ENCODE peak calls at places on chromosomes 13 and 19, in four cellular contexts. I, P, W and A are unnamed samples. For H3K4me1, the result is how much of the 10 kb centered on the place peaks cover.

GRCh38 chr19:50705422-50706019 is 14.1 kb downstream of the SHANK1 start:
- DNase-seq in I (peak), P (peak), W (no peak), A (peak)

GRCh38 chr19:10587022-10587838 is at the start of gene AP1M2:
- DNase-seq in I (no peak), P (no peak), W (no peak), A (no peak)

GRCh38 chr13:96848275-96848674 is 146.0 kb downstream of the OXGR1 start:
- DNase-seq in I (no peak), P (no peak), W (no peak), A (no peak)

GRCh38 chr19:9586764-9587163 is 2.5 kb upstream of the ZNF121 start:
- DNase-seq in I (peak), P (peak), W (peak), A (peak)

GRCh38 chr13:34647379-34647778 is 294.7 kb upstream of the NBEA start:
- DNase-seq in I (no peak), P (no peak), W (no peak), A (no peak)

GRCh38 chr19:4547303-4548237 is 7.7 kb upstream of the LRG1 start:
- DNase-seq in I (no peak), P (no peak), W (no peak), A (peak)

GRCh38 chr13:70090036-70090723 is 17.4 kb upstream of the ATXN8OS start:
- DNase-seq in I (no peak), P (no peak), W (no peak), A (no peak)

GRCh38 chr13:79779761-79780160 is 298.8 kb downstream of the NDFIP2 start:
- DNase-seq in I (peak), P (peak), W (peak), A (peak)

GRCh38 chr13:37868691-37869505 is 674 bp downstream of the TRPC4 start:
- DNase-seq in I (peak), P (peak), W (peak), A (peak)

DNA sequence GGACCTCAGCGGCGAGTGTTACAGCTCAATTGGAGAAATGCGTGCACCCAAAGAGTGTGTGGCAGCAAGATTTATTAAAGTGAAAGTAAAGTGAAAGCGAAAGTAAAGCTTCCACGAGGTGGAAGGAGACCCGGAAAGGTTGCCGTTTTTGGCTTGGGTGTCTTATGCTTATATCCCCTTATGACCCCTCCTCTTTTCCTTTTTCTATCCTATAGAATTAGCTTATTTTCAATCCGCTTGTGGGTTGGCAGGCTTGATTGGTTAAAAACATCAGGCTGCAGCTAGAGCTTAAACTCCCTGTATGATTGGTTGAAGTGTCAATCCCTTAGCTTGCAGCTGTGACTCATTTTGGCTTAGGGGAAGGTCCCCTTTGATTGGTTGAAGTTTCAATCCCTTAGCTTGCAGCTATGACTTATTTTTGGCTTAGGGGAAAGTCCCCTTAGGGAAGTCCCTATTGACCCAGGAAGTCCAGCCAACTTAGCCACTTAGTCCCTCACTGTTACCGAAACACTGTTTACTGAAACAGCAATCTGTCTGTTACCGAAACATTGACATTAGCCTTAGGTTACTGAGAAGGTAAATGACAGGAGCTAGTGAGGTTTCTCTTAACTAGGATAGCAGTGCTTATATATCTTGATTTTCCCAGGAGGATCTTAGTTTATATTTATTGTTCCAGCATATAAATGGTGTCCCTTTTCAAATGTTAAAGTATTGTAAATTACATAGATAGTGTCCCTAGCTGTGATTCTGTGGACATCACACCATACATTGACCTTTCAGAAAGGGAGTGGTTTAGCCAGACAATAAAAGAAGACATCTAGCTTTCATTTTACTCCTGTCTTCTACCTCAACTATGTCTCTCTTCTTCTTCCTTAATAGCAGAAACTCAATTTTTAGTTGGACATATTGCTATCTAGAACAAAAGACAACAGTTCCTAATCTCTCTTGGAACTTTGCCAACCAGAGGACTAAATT is 575.8 kb downstream of the DACH1 start:
- DNase-seq in I (no peak), P (peak), W (no peak), A (peak)
- H3K9ac ChIP-seq in I (no peak), P (no peak), W (no peak), A (peak)

GRCh38 chr13:29999492-30000372 is 149.3 kb upstream of the UBL3 start:
- DNase-seq in I (no peak), P (no peak), W (no peak), A (no peak)

GRCh38 chr13:29993716-29994488 is 143.5 kb upstream of the UBL3 start:
- DNase-seq in I (no peak), P (peak), W (peak), A (peak)

GRCh38 chr13:29994911-29995601 is 144.6 kb upstream of the UBL3 start:
- DNase-seq in I (no peak), P (no peak), W (no peak), A (peak)

GRCh38 chr13:29993196-29993595 is 142.8 kb upstream of the UBL3 start:
- DNase-seq in I (no peak), P (no peak), W (no peak), A (peak)

DNA sequence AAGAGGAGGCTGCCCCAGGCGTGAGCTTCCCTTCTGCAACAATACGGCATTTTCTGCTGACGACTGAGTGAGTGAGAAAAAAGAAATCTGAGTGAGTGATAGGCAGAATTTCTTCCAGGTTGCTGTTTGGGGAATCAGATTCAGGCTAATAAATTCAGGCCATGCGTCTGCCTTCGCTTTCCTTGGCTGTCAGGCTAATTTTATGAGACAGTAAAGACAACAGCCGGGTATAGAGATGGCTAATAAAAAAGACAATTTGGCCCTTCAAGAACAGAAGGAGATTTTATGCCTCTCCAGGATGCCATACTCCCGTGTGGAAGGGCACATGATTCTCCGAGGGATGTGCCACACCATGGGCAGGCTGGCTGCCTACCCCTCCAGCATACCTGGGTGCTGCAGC is 145.9 kb upstream of the UBL3 start:
- DNase-seq in I (no peak), P (no peak), W (no peak), A (no peak)
- H3K4me1 ChIP-seq in I (under half), P (under half), W (under half), A (under half)

GRCh38 chr19:1671716-1672037 is 19.3 kb upstream of the TCF3 start:
- DNase-seq in I (no peak), P (no peak), W (no peak), A (no peak)
- H3K4me2 ChIP-seq in I (peak), P (no peak), W (no peak), A (peak)

DNA sequence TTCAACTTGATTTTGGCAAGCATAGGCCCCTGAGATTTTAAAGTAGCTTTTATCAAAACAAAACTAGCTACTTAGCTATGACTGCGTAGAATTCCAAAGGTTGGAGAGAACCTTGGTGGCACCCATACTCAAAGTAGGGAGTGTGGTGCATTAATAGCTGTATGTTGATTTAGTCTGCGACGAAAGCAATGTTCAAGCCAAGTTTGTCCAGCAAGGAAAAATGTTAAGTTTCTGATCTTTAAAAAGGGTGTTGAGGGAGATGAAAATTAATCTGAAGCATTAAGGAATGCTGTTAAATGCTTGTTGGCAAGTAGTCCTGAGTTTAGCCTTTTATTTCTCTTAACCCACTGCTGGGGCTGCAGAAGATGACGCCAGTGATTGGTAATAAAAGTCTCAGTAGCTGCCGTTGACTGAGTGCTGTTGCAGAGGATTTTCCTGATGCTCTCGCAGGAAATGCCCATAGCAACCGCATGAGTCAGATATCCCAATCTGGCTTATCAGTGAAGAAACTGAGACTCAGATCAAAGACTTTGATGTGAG is 75.9 kb upstream of the RNF113B start:
- DNase-seq in I (no peak), P (peak), W (peak), A (peak)
- H3K9ac ChIP-seq in I (no peak), P (peak), W (peak), A (peak)

GRCh38 chr19:13060233-13060963 is 42.3 kb downstream of the LYL1 start:
- DNase-seq in I (peak), P (peak), W (no peak), A (peak)
- H3K4me1 ChIP-seq in I (under half), P (half or more), W (half or more), A (under half)

GRCh38 chr19:3234800-3235199 is 10.3 kb downstream of the CELF5 start:
- DNase-seq in I (no peak), P (no peak), W (no peak), A (no peak)

GRCh38 chr19:3229888-3230496 is 5.5 kb downstream of the CELF5 start:
- DNase-seq in I (no peak), P (no peak), W (no peak), A (no peak)

GRCh38 chr19:3231288-3231687 is 6.8 kb downstream of the CELF5 start:
- DNase-seq in I (no peak), P (no peak), W (no peak), A (no peak)

GRCh38 chr19:3233831-3234230 is 9.4 kb downstream of the CELF5 start:
- DNase-seq in I (peak), P (no peak), W (no peak), A (no peak)

GRCh38 chr19:3233116-3233515 is 8.7 kb downstream of the CELF5 start:
- DNase-seq in I (no peak), P (no peak), W (no peak), A (no peak)
- H3K4me2 ChIP-seq in I (no peak), P (no peak), W (no peak), A (no peak)

GRCh38 chr19:19443283-19443682 is 37.8 kb downstream of the GATAD2A start:
- DNase-seq in I (no peak), P (no peak), W (no peak), A (no peak)
- H3K9ac ChIP-seq in I (no peak), P (no peak), W (no peak), A (no peak)